ENCODE peak calls at places on chromosomes 7 and 10, in six cellular contexts. W is mesendoderm, R is upper lobe of right lung, D is mucosa of descending colon, I is adipocyte, K is HCT116. E is an unnamed sample.

GRCh38 chr10:48519731-48520506 is 85.0 kb downstream of the ARHGAP22 start:
- DNase-seq in W (no peak), R (no peak), D (no peak), I (no peak), K (no peak), E (no peak)

GRCh38 chr7:45153238-45153637 is 4.4 kb upstream of the RAMP3 start:
- DNase-seq in W (no peak), R (peak), D (no peak), I (no peak), K (no peak), E (no peak)

GRCh38 chr7:38105874-38106483 is 72.1 kb upstream of the STARD3NL start:
- DNase-seq in W (peak), R (no peak), D (no peak), I (peak), K (peak), E (peak)

GRCh38 chr7:123054357-123055133 is 59.0 kb upstream of the TAS2R16 start:
- DNase-seq in W (peak), R (no peak), D (no peak), I (no peak), K (peak), E (no peak)

GRCh38 chr10:80718024-80718423 is 180.3 kb downstream of the SH2D4B start:
- DNase-seq in W (no peak), R (no peak), D (no peak), I (no peak), K (no peak), E (no peak)

GRCh38 chr7:150778738-150779301 is 21.3 kb downstream of the TMEM176B start:
- DNase-seq in W (peak), R (peak), D (peak), I (peak), K (peak), E (peak)

GRCh38 chr7:136074840-136075239 is 97.7 kb upstream of the MTPN start:
- DNase-seq in W (no peak), R (no peak), D (no peak), I (peak), K (no peak), E (no peak)

GRCh38 chr7:36192050-36192824 is 39.2 kb downstream of the EEPD1 start:
- DNase-seq in W (no peak), R (no peak), D (no peak), I (peak), K (no peak), E (peak)

GRCh38 chr10:788796-789748 is 99.6 kb upstream of the DIP2C start:
- DNase-seq in W (peak), R (peak), D (peak), I (peak), K (peak), E (no peak)

GRCh38 chr7:7843972-7844371 is 124.6 kb upstream of the GLCCI1 start:
- DNase-seq in W (no peak), R (no peak), D (no peak), I (peak), K (no peak), E (no peak)

GRCh38 chr10:12978885-12979284 is 22.6 kb downstream of the CCDC3 start:
- DNase-seq in W (no peak), R (no peak), D (no peak), I (no peak), K (no peak), E (no peak)

GRCh38 chr7:2242541-2243482 is 786 bp downstream of the NUDT1 start:
- DNase-seq in W (peak), R (no peak), D (no peak), I (peak), K (no peak), E (no peak)

GRCh38 chr7:7352845-7353244 is 170.5 kb downstream of the C1GALT1 start:
- DNase-seq in W (peak), R (no peak), D (no peak), I (no peak), K (no peak), E (no peak)

GRCh38 chr10:25017247-25017590 is 807 bp downstream of the THNSL1 start:
- DNase-seq in W (no peak), R (no peak), D (no peak), I (peak), K (no peak), E (no peak)

GRCh38 chr7:5429857-5430611 is 6.4 kb upstream of the TNRC18 start:
- DNase-seq in W (peak), R (no peak), D (peak), I (peak), K (no peak), E (peak)

GRCh38 chr7:112782498-112782897 is 7.7 kb downstream of the TMEM168 start:
- DNase-seq in W (no peak), R (no peak), D (no peak), I (peak), K (no peak), E (no peak)

GRCh38 chr10:132223156-132223590 is 36.4 kb downstream of the DPYSL4 start:
- DNase-seq in W (peak), R (peak), D (peak), I (peak), K (peak), E (peak)

GRCh38 chr10:58843760-58844159 is 331.1 kb downstream of the BICC1 start:
- DNase-seq in W (peak), R (no peak), D (no peak), I (no peak), K (no peak), E (no peak)

GRCh38 chr10:104256335-104257080 is 1.8 kb downstream of the GSTO1 start:
- DNase-seq in W (no peak), R (no peak), D (no peak), I (peak), K (no peak), E (peak)

GRCh38 chr7:129955993-129956543 is 3.3 kb upstream of the UBE2H start:
- DNase-seq in W (no peak), R (no peak), D (no peak), I (no peak), K (no peak), E (peak)

GRCh38 chr7:41367967-41368882 is 334.7 kb downstream of the INHBA start:
- DNase-seq in W (no peak), R (no peak), D (no peak), I (no peak), K (no peak), E (peak)

GRCh38 chr7:81031243-81031642 is 112.4 kb upstream of the SEMA3C start:
- DNase-seq in W (no peak), R (no peak), D (no peak), I (no peak), K (no peak), E (peak)

DNA sequence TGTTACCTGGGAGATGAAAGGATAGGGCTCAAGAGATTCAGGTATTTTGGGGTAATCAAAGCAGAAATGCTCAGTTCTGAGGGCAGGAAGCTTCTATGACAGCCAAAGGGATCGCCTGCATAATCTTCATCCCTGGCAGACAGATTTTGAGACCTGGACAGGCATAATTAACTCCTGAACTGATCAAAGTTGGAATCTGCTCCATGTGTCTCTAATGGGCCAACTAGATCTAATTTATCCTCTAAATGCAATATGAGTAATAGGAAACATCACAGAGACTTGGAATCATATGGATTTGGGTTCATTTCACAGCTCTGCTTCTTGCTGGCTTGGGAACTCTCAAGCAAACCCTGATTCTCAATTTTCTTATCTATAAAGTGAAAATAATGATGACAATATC is 41.2 kb upstream of the EPHB6 start:
- DNase-seq in W (no peak), R (no peak), D (no peak), I (no peak), K (no peak), E (no peak)
- H3K4me3 ChIP-seq in W (no peak), R (no peak), D (no peak), I (no peak), K (no peak), E (no peak)

GRCh38 chr10:110530131-110530831 is 32.6 kb downstream of the DUSP5 start:
- DNase-seq in W (peak), R (peak), D (peak), I (peak), K (peak), E (peak)
- H3K4me3 ChIP-seq in W (no peak), R (peak), D (no peak), I (peak), K (peak), E (peak)

GRCh38 chr7:106774768-106775551 is 90.1 kb upstream of the PIK3CG start:
- DNase-seq in W (peak), R (no peak), D (no peak), I (no peak), K (peak), E (peak)
- H3K4me3 ChIP-seq in W (no peak), R (no peak), D (no peak), I (peak), K (peak), E (no peak)

DNA sequence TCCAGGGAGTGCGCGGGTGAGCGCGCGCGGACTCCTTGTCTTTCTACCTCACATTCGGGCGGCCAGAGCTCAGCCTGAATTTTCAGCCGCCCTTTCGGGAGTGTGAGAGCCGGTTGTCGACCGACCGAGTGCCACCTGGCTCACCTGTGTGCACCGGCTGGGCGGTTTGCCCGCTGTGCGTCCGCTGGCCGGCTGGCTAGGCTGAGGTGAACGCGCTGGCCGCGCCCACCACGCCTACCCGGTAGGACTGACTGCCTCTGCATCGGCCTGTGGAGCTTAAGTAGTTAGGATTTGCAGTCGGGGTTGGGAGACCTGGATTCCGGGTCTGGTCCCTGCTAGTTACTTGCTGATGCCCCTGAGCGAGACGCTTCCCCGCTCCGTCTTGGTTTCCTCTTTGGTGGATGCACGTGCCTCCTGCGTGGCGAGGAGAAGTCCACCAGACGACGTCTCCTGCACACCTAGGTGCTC is 553 bp downstream of the TSPAN15 start:
- DNase-seq in W (peak), R (peak), D (peak), I (no peak), K (no peak), E (no peak)
- H3K4me3 ChIP-seq in W (peak), R (peak), D (peak), I (peak), K (peak), E (peak)

GRCh38 chr10:71622656-71623055 is 96.9 kb downstream of the C10orf105 start:
- DNase-seq in W (no peak), R (no peak), D (no peak), I (no peak), K (no peak), E (no peak)
- H3K4me3 ChIP-seq in W (no peak), R (no peak), D (no peak), I (peak), K (no peak), E (no peak)

DNA sequence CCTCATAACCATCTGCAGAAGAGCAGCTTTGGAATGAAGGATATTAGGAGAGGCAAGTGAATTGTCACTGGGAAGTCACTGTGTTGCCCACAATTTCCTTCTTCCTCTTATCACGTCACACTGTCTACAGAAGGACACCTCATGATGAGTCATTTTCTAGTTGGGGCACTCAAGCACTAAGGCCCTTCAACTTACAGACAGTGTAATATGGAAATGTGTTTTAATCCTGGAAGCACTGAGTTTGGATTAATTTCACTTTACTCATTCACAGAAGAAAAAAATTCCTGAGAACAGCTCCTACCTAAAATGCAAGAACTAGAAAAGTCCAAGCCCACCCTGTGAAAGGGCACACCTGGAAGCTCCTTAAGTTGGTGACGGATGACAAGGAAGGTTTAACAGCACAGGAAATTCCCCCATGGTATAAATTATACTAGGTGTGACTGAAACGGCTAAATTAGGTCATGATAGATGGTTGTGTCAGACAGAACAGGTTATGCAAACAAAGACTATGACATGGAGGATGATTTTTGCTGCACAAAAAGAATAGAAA is 56.6 kb downstream of the PARD3 start:
- DNase-seq in W (peak), R (no peak), D (no peak), I (peak), K (peak), E (peak)
- H3K4me3 ChIP-seq in W (no peak), R (no peak), D (no peak), I (no peak), K (no peak), E (no peak)

GRCh38 chr7:23207029-23207428 is 25.2 kb downstream of the NUP42 start:
- DNase-seq in W (no peak), R (no peak), D (no peak), I (no peak), K (no peak), E (no peak)

GRCh38 chr7:23204241-23204640 is 22.4 kb downstream of the NUP42 start:
- DNase-seq in W (no peak), R (no peak), D (no peak), I (no peak), K (no peak), E (no peak)

GRCh38 chr7:23210502-23210901 is 28.7 kb downstream of the NUP42 start:
- DNase-seq in W (no peak), R (no peak), D (no peak), I (no peak), K (no peak), E (no peak)

GRCh38 chr7:23206511-23206867 is 24.6 kb downstream of the NUP42 start:
- DNase-seq in W (no peak), R (no peak), D (no peak), I (no peak), K (no peak), E (no peak)

GRCh38 chr7:23205861-23206510 is 24.1 kb downstream of the NUP42 start:
- DNase-seq in W (no peak), R (no peak), D (no peak), I (no peak), K (no peak), E (no peak)
- H3K4me3 ChIP-seq in W (no peak), R (peak), D (no peak), I (peak), K (no peak), E (no peak)

GRCh38 chr10:32932330-32932729 is 25.7 kb downstream of the ITGB1 start:
- DNase-seq in W (no peak), R (no peak), D (no peak), I (no peak), K (no peak), E (no peak)

GRCh38 chr10:32927750-32928149 is 30.3 kb downstream of the ITGB1 start:
- DNase-seq in W (no peak), R (no peak), D (no peak), I (no peak), K (no peak), E (no peak)

GRCh38 chr10:32931593-32931992 is 26.4 kb downstream of the ITGB1 start:
- DNase-seq in W (no peak), R (no peak), D (no peak), I (no peak), K (no peak), E (no peak)

GRCh38 chr10:32923849-32924248 is 34.2 kb downstream of the ITGB1 start:
- DNase-seq in W (no peak), R (no peak), D (no peak), I (no peak), K (no peak), E (no peak)

DNA sequence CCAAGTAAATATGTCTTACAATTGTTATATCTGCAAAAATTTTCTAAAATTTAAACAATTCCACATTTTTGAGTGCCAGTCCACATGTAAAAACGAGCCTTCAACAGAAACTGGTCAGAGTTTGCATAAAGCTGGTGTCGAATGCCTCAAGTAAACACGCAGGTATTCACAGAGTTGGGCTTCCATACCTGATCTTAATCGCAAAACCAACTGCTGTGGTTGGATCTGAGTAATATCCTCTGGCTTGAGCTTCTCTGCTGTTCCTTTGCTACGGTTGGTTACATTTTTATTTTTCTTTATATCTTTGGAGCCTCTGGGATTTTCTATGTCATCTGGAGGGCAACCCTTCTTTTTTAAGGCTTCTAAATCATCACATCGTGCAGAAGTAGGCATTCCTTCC is 28.4 kb downstream of the ITGB1 start:
- DNase-seq in W (no peak), R (no peak), D (no peak), I (peak), K (no peak), E (no peak)
- H3K4me3 ChIP-seq in W (no peak), R (no peak), D (no peak), I (peak), K (no peak), E (no peak)

DNA sequence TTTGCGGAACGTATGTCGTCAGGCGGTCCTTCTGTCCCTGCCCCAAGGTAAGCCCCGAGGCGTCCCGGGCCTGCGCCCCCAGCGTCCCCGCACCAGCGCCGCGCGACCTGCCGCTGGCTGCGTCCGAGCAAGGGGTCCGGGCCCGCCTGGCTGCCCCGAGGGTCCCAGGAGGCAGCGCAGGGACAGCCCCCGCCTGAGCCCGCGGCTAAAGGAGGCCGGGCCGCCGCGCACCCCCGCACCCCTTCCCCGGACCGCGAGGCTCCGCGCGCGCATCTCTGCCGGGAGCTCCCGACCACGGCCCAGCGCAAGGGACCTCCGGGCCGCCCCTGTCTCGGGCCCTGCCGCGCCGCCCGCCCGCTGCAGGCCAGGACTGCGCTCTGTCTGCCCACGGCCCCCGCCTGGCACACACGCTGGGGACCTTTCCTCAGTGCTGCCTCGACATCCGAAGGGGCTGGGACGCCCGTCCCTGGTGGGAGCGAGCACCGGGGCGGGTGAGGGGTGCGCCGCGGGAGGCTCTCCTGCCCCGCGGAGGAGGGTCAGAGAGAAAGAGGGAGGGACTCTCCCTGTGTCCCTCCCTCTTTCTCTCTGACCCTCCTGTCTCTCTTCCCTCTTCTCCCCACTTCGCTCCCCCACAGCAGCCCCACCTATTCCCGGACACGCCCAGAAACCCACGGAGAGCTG is 25.0 kb downstream of the SHH start:
- DNase-seq in W (no peak), R (no peak), D (peak), I (peak), K (no peak), E (no peak)
- H3K4me3 ChIP-seq in W (no peak), R (peak), D (no peak), I (peak), K (no peak), E (peak)

GRCh38 chr10:73781548-73781878 is 335 bp upstream of the CHCHD1 start:
- DNase-seq in W (no peak), R (no peak), D (no peak), I (no peak), K (no peak), E (no peak)

GRCh38 chr10:73780301-73780700 is 1.5 kb upstream of the CHCHD1 start:
- DNase-seq in W (no peak), R (no peak), D (no peak), I (no peak), K (no peak), E (no peak)

GRCh38 chr10:73781879-73782748 is at the start of gene CHCHD1:
- DNase-seq in W (peak), R (peak), D (peak), I (peak), K (peak), E (peak)

GRCh38 chr10:73779539-73780197 is 2.2 kb upstream of the CHCHD1 start:
- DNase-seq in W (no peak), R (no peak), D (no peak), I (no peak), K (no peak), E (no peak)

DNA sequence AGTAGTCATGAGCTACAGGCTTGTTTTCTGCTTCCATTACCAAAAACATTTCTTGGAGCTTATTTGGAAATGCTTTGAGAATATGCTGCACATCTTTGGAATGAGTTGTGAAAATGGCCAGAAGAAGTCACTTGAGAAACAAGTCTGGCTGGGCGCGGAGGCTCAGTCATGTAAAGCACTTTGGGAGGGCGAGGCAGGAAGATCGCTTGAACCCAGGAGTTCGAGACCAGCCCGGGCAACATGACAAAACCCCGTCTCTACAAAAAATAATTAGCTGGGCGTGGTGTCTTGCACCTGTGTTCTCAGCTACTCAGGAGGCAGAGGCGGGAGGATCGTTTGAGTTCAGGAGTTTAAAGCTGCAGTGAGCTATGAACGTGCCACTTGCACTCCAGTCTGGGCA is 882 bp upstream of the CHCHD1 start:
- DNase-seq in W (no peak), R (no peak), D (no peak), I (peak), K (no peak), E (peak)
- H3K4me3 ChIP-seq in W (peak), R (peak), D (peak), I (peak), K (peak), E (peak)

E was measured in fibroblast of mammary gland.